ENCODE peak calls at places on chromosomes 11 and 22, in six cellular contexts. F, A, H, Y, J and X are unnamed samples.
A peak's percentile ranks its signal among the peaks of the same experiment; 100 is the strongest.

GRCh38 chr11:122697636-122698167 is 42.2 kb downstream of the UBASH3B start:
- DNase-seq in F (no peak), A (no peak), H (no peak), Y (no peak), J (peak; percentile 83), X (peak; percentile 76)

GRCh38 chr11:70575396-70576060 is 177.2 kb downstream of the CTTN start:
- DNase-seq in F (no peak), A (no peak), H (no peak), Y (no peak), J (no peak), X (no peak)

GRCh38 chr22:30837531-30837930 is 131.0 kb downstream of the MORC2 start:
- DNase-seq in F (no peak), A (no peak), H (no peak), Y (no peak), J (no peak), X (no peak)

GRCh38 chr11:17979770-17980371 is 33.0 kb downstream of the SERGEF start:
- DNase-seq in F (peak; percentile 22), A (no peak), H (peak; percentile 60), Y (peak; percentile 48), J (peak; percentile 23), X (peak; percentile 14)

GRCh38 chr11:61281581-61282250 is 13.4 kb downstream of the VWCE start:
- DNase-seq in F (peak; percentile 39), A (peak; percentile 14), H (no peak), Y (peak; percentile 81), J (peak; percentile 40), X (peak; percentile 34)

GRCh38 chr11:74147199-74147929 is 23.4 kb downstream of the C2CD3 start:
- DNase-seq in F (no peak), A (no peak), H (no peak), Y (peak; percentile 64), J (no peak), X (peak; percentile 67)

GRCh38 chr11:67268684-67269268 is 2.5 kb downstream of the GRK2 start:
- DNase-seq in F (no peak), A (no peak), H (no peak), Y (no peak), J (no peak), X (no peak)

GRCh38 chr11:33941637-33942160 is 49.8 kb upstream of the LMO2 start:
- DNase-seq in F (no peak), A (no peak), H (no peak), Y (peak; percentile 92), J (peak; percentile 56), X (peak; percentile 1)

GRCh38 chr22:19508024-19508776 is 16.0 kb downstream of the CLDN5 start:
- DNase-seq in F (no peak), A (no peak), H (no peak), Y (no peak), J (no peak), X (no peak)

GRCh38 chr11:113496026-113496651 is 20.9 kb upstream of the DRD2 start:
- DNase-seq in F (no peak), A (no peak), H (no peak), Y (no peak), J (no peak), X (no peak)

GRCh38 chr22:38033522-38034277 is 23.5 kb upstream of the PICK1 start:
- DNase-seq in F (no peak), A (no peak), H (peak; percentile 59), Y (peak; percentile 64), J (no peak), X (no peak)

GRCh38 chr11:34308821-34309585 is 48.8 kb downstream of the ABTB2 start:
- DNase-seq in F (no peak), A (no peak), H (no peak), Y (no peak), J (peak; percentile 70), X (peak; percentile 58)

GRCh38 chr11:62922653-62923371 is 1.6 kb upstream of the CHRM1 start:
- DNase-seq in F (no peak), A (no peak), H (no peak), Y (peak; percentile 23), J (peak; percentile 14), X (no peak)

GRCh38 chr22:49623715-49624114 is 204.0 kb downstream of the BRD1 start:
- DNase-seq in F (no peak), A (no peak), H (no peak), Y (no peak), J (no peak), X (no peak)

GRCh38 chr22:49894321-49895072 is 23.7 kb downstream of the ALG12 start:
- DNase-seq in F (no peak), A (no peak), H (no peak), Y (no peak), J (no peak), X (peak; percentile 3)

GRCh38 chr11:8531982-8532381 is 62.0 kb downstream of the STK33 start:
- DNase-seq in F (no peak), A (no peak), H (peak; percentile 7), Y (no peak), J (no peak), X (no peak)

GRCh38 chr22:38298312-38299000 is 18.8 kb downstream of the CSNK1E start:
- DNase-seq in F (peak; percentile 28), A (no peak), H (no peak), Y (no peak), J (peak; percentile 96), X (peak; percentile 79)

GRCh38 chr11:120215634-120216033 is 4.8 kb downstream of the OAF start:
- DNase-seq in F (no peak), A (no peak), H (no peak), Y (peak; percentile 65), J (peak; percentile 57), X (peak; percentile 83)

GRCh38 chr11:81647374-81647773 is 1086.3 kb downstream of the FAM181B start:
- DNase-seq in F (no peak), A (no peak), H (no peak), Y (no peak), J (no peak), X (no peak)

GRCh38 chr11:61119055-61119454 is 16.8 kb downstream of the CD5 start:
- DNase-seq in F (no peak), A (no peak), H (no peak), Y (no peak), J (no peak), X (no peak)

GRCh38 chr11:790721-791564 is 1.1 kb upstream of the CEND1 start:
- DNase-seq in F (no peak), A (no peak), H (no peak), Y (no peak), J (no peak), X (no peak)